ENCODE peak calls at places on chromosomes 12 and 14, in six cellular contexts. Y, L, I, U, E and J are unnamed samples.

GRCh38 chr14:21095430-21096205 is 2.8 kb downstream of the ZNF219 start:
- DNase-seq in I (no peak), U (peak), E (no peak), Y (no peak), L (no peak), J (no peak)

GRCh38 chr12:46533723-46534122 is 161.2 kb upstream of the SLC38A2 start:
- DNase-seq in U (no peak), E (no peak), I (no peak), Y (no peak), L (no peak), J (no peak)

GRCh38 chr12:26768611-26769603 is 64.1 kb downstream of the ITPR2 start:
- DNase-seq in I (no peak), L (no peak), U (no peak), Y (no peak), E (no peak), J (no peak)

GRCh38 chr14:69647216-69647615 is 35.8 kb downstream of the SUSD6 start:
- DNase-seq in L (no peak), I (no peak), U (no peak), Y (no peak), E (peak), J (no peak)

GRCh38 chr12:118219772-118220171 is 83.8 kb downstream of the PEBP1 start:
- DNase-seq in U (no peak), I (no peak), Y (no peak), L (no peak), E (no peak), J (no peak)

GRCh38 chr12:68375701-68376469 is 43.7 kb upstream of the MDM1 start:
- DNase-seq in E (no peak), L (no peak), U (peak), Y (no peak), I (no peak), J (no peak)

GRCh38 chr12:52602552-52602951 is 1.3 kb upstream of the KRT72 start:
- DNase-seq in L (no peak), Y (no peak), E (no peak), U (no peak), I (no peak), J (no peak)

GRCh38 chr12:75337905-75338304 is 3.4 kb downstream of the GLIPR1L1 start:
- DNase-seq in E (no peak), I (no peak), Y (no peak), L (no peak), U (no peak), J (no peak)

GRCh38 chr12:63862187-63863107 is 17.9 kb downstream of the SRGAP1 start:
- DNase-seq in L (no peak), Y (no peak), I (no peak), E (peak), U (no peak), J (peak)

GRCh38 chr14:30131698-30132097 is 204.1 kb upstream of the PRKD1 start:
- DNase-seq in Y (no peak), U (no peak), E (no peak), I (no peak), L (no peak), J (no peak)

GRCh38 chr12:98741615-98742265 is 96.7 kb downstream of the APAF1 start:
- DNase-seq in L (no peak), Y (peak), U (no peak), I (no peak), E (no peak), J (no peak)

GRCh38 chr12:112971248-112971647 is 7.1 kb upstream of the OAS2 start:
- DNase-seq in U (peak), E (no peak), Y (no peak), L (peak), I (no peak), J (no peak)

GRCh38 chr14:70338550-70338949 is 20.9 kb downstream of the COX16 start:
- DNase-seq in E (no peak), U (no peak), I (no peak), L (no peak), Y (no peak), J (no peak)

GRCh38 chr12:53198470-53199110 is 8.5 kb downstream of the ITGB7 start:
- DNase-seq in U (no peak), I (no peak), Y (no peak), L (no peak), E (no peak), J (no peak)

GRCh38 chr14:55339770-55340169 is 68.5 kb downstream of the FBXO34 start:
- DNase-seq in U (peak), Y (no peak), L (no peak), I (no peak), E (no peak), J (no peak)

GRCh38 chr12:70176290-70176689 is 66.9 kb upstream of the CNOT2 start:
- DNase-seq in Y (no peak), L (no peak), E (no peak), U (no peak), I (no peak), J (no peak)

GRCh38 chr12:110449799-110450497 is at the start of gene ARPC3:
- DNase-seq in L (peak), Y (peak), U (peak), E (peak), I (peak), J (peak)

GRCh38 chr12:3348055-3348454 is 142.9 kb upstream of the PRMT8 start:
- DNase-seq in I (no peak), Y (no peak), E (no peak), L (no peak), U (no peak), J (no peak)

GRCh38 chr12:94516985-94517384 is 57.3 kb upstream of the CEP83 start:
- DNase-seq in Y (no peak), E (no peak), I (no peak), U (peak), L (peak), J (no peak)

GRCh38 chr14:77094672-77095284 is 3.3 kb upstream of the CIPC start:
- DNase-seq in U (peak), Y (peak), I (peak), L (peak), E (peak), J (peak)

GRCh38 chr12:54229624-54230212 is 40.9 kb upstream of the SMUG1 start:
- DNase-seq in U (peak), I (no peak), E (peak), Y (no peak), L (peak), J (peak)

GRCh38 chr12:132620893-132621656 is 2.5 kb downstream of the P2RX2 start:
- DNase-seq in U (no peak), Y (no peak), L (no peak), I (no peak), E (no peak), J (no peak)

GRCh38 chr14:92651793-92652382 is 96.5 kb downstream of the LGMN start:
- DNase-seq in I (no peak), U (no peak), L (no peak), Y (no peak), E (no peak), J (no peak)

GRCh38 chr14:77177623-77178185 is 3.9 kb upstream of the TMEM63C start:
- DNase-seq in E (no peak), I (no peak), Y (no peak), U (no peak), L (no peak), J (peak)

GRCh38 chr14:68593806-68594536 is 198.9 kb downstream of the ZFP36L1 start:
- DNase-seq in I (no peak), Y (no peak), E (no peak), U (peak), L (peak), J (no peak)

GRCh38 chr14:21825147-21825743 is 151.6 kb upstream of the OR4E1 start:
- DNase-seq in U (peak), Y (peak), I (peak), L (peak), E (no peak), J (peak)